ENCODE peak calls at places on chromosomes 5 and 9, in five cellular contexts. B is left lung; Y is cardiac fibroblast; R is KBM-7; V is activated naive CD4-positive, alpha-beta T cell treated with anti-CD3 and anti-CD28 coated beads for 36 hours. Q is an unnamed sample.

GRCh38 chr5:84374568-84374967 is 10.1 kb downstream of the EDIL3 start:
- DNase-seq in B (no peak), Y (peak), R (no peak), V (no peak), Q (no peak)

GRCh38 chr9:277595-278330 is 63.1 kb downstream of the DOCK8 start:
- DNase-seq in B (no peak), Y (no peak), R (peak), V (no peak), Q (no peak)

GRCh38 chr9:70412678-70413426 is 1.6 kb downstream of the KLF9 start:
- DNase-seq in B (peak), Y (peak), R (peak), V (peak), Q (peak)

GRCh38 chr5:168874713-168875380 is 295.7 kb upstream of the PANK3 start:
- DNase-seq in B (no peak), Y (peak), R (no peak), V (no peak), Q (no peak)

GRCh38 chr5:90408571-90409317 is 812 bp downstream of the CETN3 start:
- DNase-seq in B (no peak), Y (no peak), R (no peak), V (no peak), Q (no peak)

GRCh38 chr9:92642041-92642451 is 27.9 kb downstream of the IPPK start:
- DNase-seq in B (no peak), Y (no peak), R (no peak), V (no peak), Q (no peak)

GRCh38 chr5:98734646-98735045 is 38.8 kb upstream of the RGMB start:
- DNase-seq in B (no peak), Y (no peak), R (no peak), V (no peak), Q (no peak)

GRCh38 chr5:82165740-82166530 is 112.2 kb downstream of the RPS23 start:
- DNase-seq in B (peak), Y (peak), R (peak), V (peak), Q (no peak)

GRCh38 chr9:15873573-15874177 is 320.8 kb downstream of the CCDC171 start:
- DNase-seq in B (no peak), Y (peak), R (peak), V (no peak), Q (no peak)

GRCh38 chr5:75668348-75668895 is 48.8 kb downstream of the POC5 start:
- DNase-seq in B (no peak), Y (no peak), R (peak), V (no peak), Q (no peak)

GRCh38 chr5:7157083-7157482 is 238.9 kb upstream of the ADCY2 start:
- DNase-seq in B (no peak), Y (no peak), R (no peak), V (no peak), Q (no peak)

GRCh38 chr5:173885481-173886010 is 2.6 kb upstream of the CPEB4 start:
- DNase-seq in B (peak), Y (no peak), R (peak), V (peak), Q (no peak)